ENCODE peak calls at places on chromosomes 1 and 21, in seven cellular contexts. One of them, this sample, is unnamed.

GRCh38 chr1:228368801-228369607 is 37.6 kb downstream of the TRIM11 start:
- DNase-seq in ACHN: no peak
- DNase-seq in activated CD8-positive, alpha-beta memory T cell treated with anti-CD3 and anti-CD28 coated beads, Interleukin-2, amount 50 U/mL, for 48 hours: no peak
- DNase-seq in SHP77: no peak
- DNase-seq in iPS-NIHi11: peak
- DNase-seq in activated CD4-positive, alpha-beta T cell treated with anti-CD3 and anti-CD28 coated beads, Interleukin-2, amount 50 U/mL, for 24 hours: no peak
- DNase-seq in EH: no peak
- DNase-seq in this sample: peak

GRCh38 chr1:100565533-100565932 is 27.6 kb downstream of the GPR88 start:
- DNase-seq in ACHN: no peak
- DNase-seq in activated CD8-positive, alpha-beta memory T cell treated with anti-CD3 and anti-CD28 coated beads, Interleukin-2, amount 50 U/mL, for 48 hours: no peak
- DNase-seq in SHP77: no peak
- DNase-seq in iPS-NIHi11: no peak
- DNase-seq in activated CD4-positive, alpha-beta T cell treated with anti-CD3 and anti-CD28 coated beads, Interleukin-2, amount 50 U/mL, for 24 hours: no peak
- DNase-seq in EH: no peak
- DNase-seq in this sample: no peak

GRCh38 chr1:109265741-109266330 is 16.5 kb downstream of the CELSR2 start:
- DNase-seq in ACHN: no peak
- DNase-seq in activated CD8-positive, alpha-beta memory T cell treated with anti-CD3 and anti-CD28 coated beads, Interleukin-2, amount 50 U/mL, for 48 hours: no peak
- DNase-seq in SHP77: no peak
- DNase-seq in iPS-NIHi11: no peak
- DNase-seq in activated CD4-positive, alpha-beta T cell treated with anti-CD3 and anti-CD28 coated beads, Interleukin-2, amount 50 U/mL, for 24 hours: no peak
- DNase-seq in EH: no peak
- DNase-seq in this sample: no peak

GRCh38 chr1:201543871-201544521 is 5.1 kb downstream of the NAV1 start:
- DNase-seq in ACHN: no peak
- DNase-seq in activated CD8-positive, alpha-beta memory T cell treated with anti-CD3 and anti-CD28 coated beads, Interleukin-2, amount 50 U/mL, for 48 hours: no peak
- DNase-seq in SHP77: no peak
- DNase-seq in iPS-NIHi11: no peak
- DNase-seq in activated CD4-positive, alpha-beta T cell treated with anti-CD3 and anti-CD28 coated beads, Interleukin-2, amount 50 U/mL, for 24 hours: no peak
- DNase-seq in EH: no peak
- DNase-seq in this sample: no peak

GRCh38 chr1:201696217-201696761 is 132.7 kb upstream of the IPO9 start:
- DNase-seq in ACHN: peak
- DNase-seq in activated CD8-positive, alpha-beta memory T cell treated with anti-CD3 and anti-CD28 coated beads, Interleukin-2, amount 50 U/mL, for 48 hours: no peak
- DNase-seq in SHP77: no peak
- DNase-seq in iPS-NIHi11: no peak
- DNase-seq in activated CD4-positive, alpha-beta T cell treated with anti-CD3 and anti-CD28 coated beads, Interleukin-2, amount 50 U/mL, for 24 hours: no peak
- DNase-seq in EH: peak
- DNase-seq in this sample: peak

GRCh38 chr1:10920063-10920626 is 92.3 kb upstream of the TARDBP start:
- DNase-seq in ACHN: no peak
- DNase-seq in activated CD8-positive, alpha-beta memory T cell treated with anti-CD3 and anti-CD28 coated beads, Interleukin-2, amount 50 U/mL, for 48 hours: no peak
- DNase-seq in SHP77: no peak
- DNase-seq in iPS-NIHi11: no peak
- DNase-seq in activated CD4-positive, alpha-beta T cell treated with anti-CD3 and anti-CD28 coated beads, Interleukin-2, amount 50 U/mL, for 24 hours: no peak
- DNase-seq in EH: no peak
- DNase-seq in this sample: no peak

GRCh38 chr1:233440952-233441401 is 113.5 kb downstream of the MAP3K21 start:
- DNase-seq in ACHN: peak
- DNase-seq in activated CD8-positive, alpha-beta memory T cell treated with anti-CD3 and anti-CD28 coated beads, Interleukin-2, amount 50 U/mL, for 48 hours: no peak
- DNase-seq in SHP77: peak
- DNase-seq in iPS-NIHi11: peak
- DNase-seq in activated CD4-positive, alpha-beta T cell treated with anti-CD3 and anti-CD28 coated beads, Interleukin-2, amount 50 U/mL, for 24 hours: peak
- DNase-seq in EH: peak
- DNase-seq in this sample: peak

GRCh38 chr1:116956378-116956777 is 45.2 kb upstream of the CD101 start:
- DNase-seq in ACHN: no peak
- DNase-seq in activated CD8-positive, alpha-beta memory T cell treated with anti-CD3 and anti-CD28 coated beads, Interleukin-2, amount 50 U/mL, for 48 hours: no peak
- DNase-seq in SHP77: peak
- DNase-seq in iPS-NIHi11: no peak
- DNase-seq in activated CD4-positive, alpha-beta T cell treated with anti-CD3 and anti-CD28 coated beads, Interleukin-2, amount 50 U/mL, for 24 hours: no peak
- DNase-seq in EH: no peak
- DNase-seq in this sample: no peak

GRCh38 chr1:201941420-201942128 is 4.8 kb downstream of the LMOD1 start:
- DNase-seq in ACHN: no peak
- DNase-seq in activated CD8-positive, alpha-beta memory T cell treated with anti-CD3 and anti-CD28 coated beads, Interleukin-2, amount 50 U/mL, for 48 hours: no peak
- DNase-seq in SHP77: no peak
- DNase-seq in iPS-NIHi11: peak
- DNase-seq in activated CD4-positive, alpha-beta T cell treated with anti-CD3 and anti-CD28 coated beads, Interleukin-2, amount 50 U/mL, for 24 hours: no peak
- DNase-seq in EH: no peak
- DNase-seq in this sample: peak

GRCh38 chr1:243213045-243213787 is 41.9 kb downstream of the CEP170 start:
- DNase-seq in ACHN: peak
- DNase-seq in activated CD8-positive, alpha-beta memory T cell treated with anti-CD3 and anti-CD28 coated beads, Interleukin-2, amount 50 U/mL, for 48 hours: no peak
- DNase-seq in SHP77: no peak
- DNase-seq in iPS-NIHi11: no peak
- DNase-seq in activated CD4-positive, alpha-beta T cell treated with anti-CD3 and anti-CD28 coated beads, Interleukin-2, amount 50 U/mL, for 24 hours: no peak
- DNase-seq in EH: peak
- DNase-seq in this sample: no peak

GRCh38 chr1:219676012-219676770 is 63.3 kb upstream of the ZC3H11B start:
- DNase-seq in ACHN: no peak
- DNase-seq in activated CD8-positive, alpha-beta memory T cell treated with anti-CD3 and anti-CD28 coated beads, Interleukin-2, amount 50 U/mL, for 48 hours: no peak
- DNase-seq in SHP77: no peak
- DNase-seq in iPS-NIHi11: no peak
- DNase-seq in activated CD4-positive, alpha-beta T cell treated with anti-CD3 and anti-CD28 coated beads, Interleukin-2, amount 50 U/mL, for 24 hours: no peak
- DNase-seq in EH: peak
- DNase-seq in this sample: no peak

GRCh38 chr1:6248798-6249731 is 5.1 kb downstream of the HES3 start:
- DNase-seq in ACHN: no peak
- DNase-seq in activated CD8-positive, alpha-beta memory T cell treated with anti-CD3 and anti-CD28 coated beads, Interleukin-2, amount 50 U/mL, for 48 hours: no peak
- DNase-seq in SHP77: no peak
- DNase-seq in iPS-NIHi11: peak
- DNase-seq in activated CD4-positive, alpha-beta T cell treated with anti-CD3 and anti-CD28 coated beads, Interleukin-2, amount 50 U/mL, for 24 hours: no peak
- DNase-seq in EH: peak
- DNase-seq in this sample: peak

GRCh38 chr1:162069334-162070093 is at the start of gene NOS1AP:
- DNase-seq in ACHN: peak
- DNase-seq in activated CD8-positive, alpha-beta memory T cell treated with anti-CD3 and anti-CD28 coated beads, Interleukin-2, amount 50 U/mL, for 48 hours: peak
- DNase-seq in SHP77: peak
- DNase-seq in iPS-NIHi11: peak
- DNase-seq in activated CD4-positive, alpha-beta T cell treated with anti-CD3 and anti-CD28 coated beads, Interleukin-2, amount 50 U/mL, for 24 hours: peak
- DNase-seq in EH: peak
- DNase-seq in this sample: peak

GRCh38 chr21:16084776-16085364 is 355.1 kb downstream of the USP25 start:
- DNase-seq in ACHN: no peak
- DNase-seq in activated CD8-positive, alpha-beta memory T cell treated with anti-CD3 and anti-CD28 coated beads, Interleukin-2, amount 50 U/mL, for 48 hours: no peak
- DNase-seq in SHP77: no peak
- DNase-seq in iPS-NIHi11: peak
- DNase-seq in activated CD4-positive, alpha-beta T cell treated with anti-CD3 and anti-CD28 coated beads, Interleukin-2, amount 50 U/mL, for 24 hours: no peak
- DNase-seq in EH: peak
- DNase-seq in this sample: peak

GRCh38 chr1:86981482-86982311 is 67.3 kb downstream of the HS2ST1 start:
- DNase-seq in ACHN: no peak
- DNase-seq in activated CD8-positive, alpha-beta memory T cell treated with anti-CD3 and anti-CD28 coated beads, Interleukin-2, amount 50 U/mL, for 48 hours: no peak
- DNase-seq in SHP77: no peak
- DNase-seq in iPS-NIHi11: no peak
- DNase-seq in activated CD4-positive, alpha-beta T cell treated with anti-CD3 and anti-CD28 coated beads, Interleukin-2, amount 50 U/mL, for 24 hours: no peak
- DNase-seq in EH: no peak
- DNase-seq in this sample: no peak